ENCODE peak calls at places on chromosomes 6 and 20, in nine cellular contexts. C is CD8-positive, alpha-beta T cell; R is fibroblast of the aortic adventitia; T is nephron progenitor cell; Z is heart left ventricle; I is fibroblast of pulmonary artery; Y is transverse colon; A is HL-60; K is keratinocyte. N is an unnamed sample.

GRCh38 chr6:41373367-41373918 is 38.0 kb downstream of the NCR2 start:
- DNase-seq in Z (no peak), Y (no peak), T (no peak), I (no peak), A (no peak), R (no peak), K (no peak), C (no peak), N (no peak)

GRCh38 chr6:167855825-167856425 is 29.2 kb downstream of the AFDN start:
- DNase-seq in K (peak), C (no peak), T (no peak), Z (no peak), I (peak), A (no peak), Y (no peak), R (peak), N (peak)

GRCh38 chr20:50020283-50020682 is 37.5 kb downstream of the SNAI1 start:
- DNase-seq in K (no peak), A (peak), I (peak), Y (no peak), R (no peak), Z (no peak), C (no peak), T (no peak), N (peak)

GRCh38 chr6:140138311-140138994 is 764.0 kb upstream of the CITED2 start:
- DNase-seq in R (no peak), C (no peak), Z (no peak), I (peak), Y (no peak), T (no peak), K (no peak), A (no peak), N (no peak)

GRCh38 chr6:113318553-113318952 is 538.6 kb upstream of the MARCKS start:
- DNase-seq in Y (no peak), A (no peak), Z (no peak), K (no peak), R (no peak), T (no peak), I (peak), C (no peak), N (no peak)

GRCh38 chr6:110341671-110342304 is 16.4 kb downstream of the METTL24 start:
- DNase-seq in Y (no peak), K (no peak), Z (no peak), A (no peak), R (no peak), T (peak), I (peak), C (no peak), N (no peak)

GRCh38 chr6:111870054-111870750 is 3.0 kb downstream of the FYN start:
- DNase-seq in A (no peak), Y (no peak), R (no peak), T (no peak), Z (no peak), C (no peak), I (no peak), K (no peak), N (no peak)

GRCh38 chr6:156316613-156317012 is 460.6 kb upstream of the ARID1B start:
- DNase-seq in R (no peak), A (no peak), C (no peak), Z (no peak), I (no peak), Y (no peak), T (no peak), K (no peak), N (no peak)

GRCh38 chr6:14757414-14757813 is 488.5 kb upstream of the JARID2 start:
- DNase-seq in Y (no peak), I (no peak), K (no peak), A (no peak), Z (no peak), C (no peak), T (no peak), R (no peak), N (no peak)

GRCh38 chr6:51684038-51684437 is 403.4 kb downstream of the PKHD1 start:
- DNase-seq in Z (no peak), C (no peak), K (no peak), R (no peak), Y (no peak), I (no peak), A (no peak), T (no peak), N (no peak)

GRCh38 chr6:14544689-14545088 is 427.1 kb downstream of the CD83 start:
- DNase-seq in Z (no peak), T (no peak), I (no peak), R (peak), K (no peak), C (no peak), Y (no peak), A (no peak), N (no peak)

GRCh38 chr20:38221041-38221589 is 39.4 kb downstream of the KIAA1755 start:
- DNase-seq in T (peak), K (no peak), C (peak), R (peak), A (peak), I (peak), Y (peak), Z (peak), N (peak)

GRCh38 chr20:36128463-36129176 is 25.9 kb upstream of the EPB41L1 start:
- DNase-seq in Z (no peak), I (peak), R (peak), A (no peak), Y (no peak), C (no peak), T (no peak), K (no peak), N (peak)

GRCh38 chr6:123838612-123839279 is 35.1 kb downstream of the NKAIN2 start:
- DNase-seq in T (no peak), I (no peak), R (no peak), C (no peak), Y (no peak), A (no peak), K (no peak), Z (no peak), N (no peak)

GRCh38 chr6:137950581-137950980 is 83.5 kb downstream of the TNFAIP3 start:
- DNase-seq in Y (no peak), I (no peak), Z (no peak), C (no peak), T (no peak), K (no peak), R (no peak), A (no peak), N (no peak)

GRCh38 chr6:101268541-101268940 is 125.0 kb upstream of the GRIK2 start:
- DNase-seq in Y (no peak), Z (no peak), A (no peak), I (no peak), K (no peak), C (no peak), T (no peak), R (no peak), N (no peak)

GRCh38 chr6:149889321-149889720 is 8.6 kb downstream of the RAET1E start:
- DNase-seq in Y (no peak), K (no peak), I (peak), C (no peak), A (no peak), Z (no peak), R (peak), T (no peak), N (no peak)

GRCh38 chr20:64203037-64203777 is 39.0 kb downstream of the MYT1 start:
- DNase-seq in C (no peak), R (no peak), Z (no peak), A (no peak), Y (no peak), T (no peak), K (no peak), I (no peak), N (no peak)

GRCh38 chr20:51221103-51221502 is 198.2 kb upstream of the KCNG1 start:
- DNase-seq in T (no peak), C (no peak), R (no peak), Z (no peak), A (no peak), I (no peak), Y (no peak), K (no peak), N (no peak)

GRCh38 chr6:147150303-147150702 is 53.9 kb upstream of the STXBP5 start:
- DNase-seq in T (no peak), K (no peak), C (no peak), Z (no peak), A (no peak), Y (no peak), R (no peak), I (no peak), N (no peak)

GRCh38 chr6:1774541-1774940 is 164.8 kb downstream of the FOXC1 start:
- DNase-seq in Z (no peak), R (no peak), I (no peak), A (no peak), K (no peak), C (no peak), Y (no peak), T (no peak), N (no peak)

GRCh38 chr6:136932599-136932998 is 10.5 kb downstream of the SLC35D3 start:
- DNase-seq in K (no peak), Y (no peak), Z (no peak), T (no peak), C (no peak), R (no peak), I (no peak), A (no peak), N (no peak)

GRCh38 chr20:38243617-38244016 is 16.9 kb downstream of the KIAA1755 start:
- DNase-seq in A (peak), Z (no peak), R (no peak), K (no peak), C (no peak), I (no peak), Y (no peak), T (no peak), N (no peak)

GRCh38 chr6:114084327-114084890 is 113.5 kb upstream of the HDAC2 start:
- DNase-seq in Z (no peak), C (no peak), R (no peak), I (no peak), T (no peak), Y (no peak), K (no peak), A (no peak), N (no peak)

GRCh38 chr6:150593119-150593518 is 6.6 kb upstream of the PLEKHG1 start:
- DNase-seq in C (no peak), T (no peak), A (no peak), I (no peak), R (no peak), Y (no peak), K (no peak), Z (no peak), N (no peak)

GRCh38 chr6:1190361-1190760 is 121.5 kb upstream of the FOXQ1 start:
- DNase-seq in Y (no peak), R (peak), A (no peak), T (peak), C (no peak), I (peak), K (no peak), Z (no peak), N (peak)

GRCh38 chr6:150491131-150491795 is 108.4 kb upstream of the PLEKHG1 start:
- DNase-seq in I (peak), T (no peak), C (no peak), K (peak), Y (no peak), R (peak), A (no peak), Z (no peak), N (peak)

GRCh38 chr6:168956884-168957730 is 296.5 kb downstream of the THBS2 start:
- DNase-seq in Z (peak), I (peak), R (peak), Y (peak), A (peak), T (peak), K (peak), C (peak), N (peak)

GRCh38 chr6:16511048-16511660 is 250.1 kb downstream of the ATXN1 start:
- DNase-seq in A (no peak), T (no peak), Y (no peak), I (peak), K (no peak), R (peak), C (no peak), Z (no peak), N (peak)

GRCh38 chr6:107264357-107264831 is 149.1 kb upstream of the BEND3 start:
- DNase-seq in T (no peak), Z (no peak), R (peak), Y (no peak), C (no peak), A (no peak), I (peak), K (no peak), N (peak)

GRCh38 chr6:133644548-133644947 is 244.4 kb upstream of the TCF21 start:
- DNase-seq in K (no peak), T (no peak), A (no peak), R (no peak), I (no peak), Z (no peak), Y (no peak), C (no peak), N (no peak)

GRCh38 chr6:43790031-43790430 is 20.0 kb downstream of the VEGFA start:
- DNase-seq in K (no peak), Z (no peak), R (peak), A (peak), C (no peak), I (peak), T (no peak), Y (no peak), N (no peak)

GRCh38 chr20:34061695-34062094 is 50.3 kb downstream of the EIF2S2 start:
- DNase-seq in Y (no peak), Z (no peak), R (no peak), T (no peak), K (no peak), A (no peak), I (no peak), C (no peak), N (no peak)

GRCh38 chr20:19185083-19185482 is 27.4 kb upstream of the SLC24A3 start:
- DNase-seq in A (no peak), Y (no peak), C (no peak), Z (no peak), R (no peak), T (no peak), I (no peak), K (no peak), N (no peak)
- TF ChIP-seq CTCF in A (no peak), Y (no peak), C (no peak), Z (no peak), R (no peak), T (no peak), I (no peak), K (no peak), N (no peak)

GRCh38 chr6:103672169-103672568 is 1187.5 kb downstream of the HACE1 start:
- DNase-seq in Y (no peak), I (peak), T (no peak), K (no peak), R (no peak), A (no peak), Z (no peak), C (no peak), N (no peak)
- TF ChIP-seq CTCF in Y (no peak), I (no peak), T (peak), K (no peak), R (no peak), A (no peak), Z (no peak), C (no peak), N (no peak)

GRCh38 chr6:119261944-119262284 is 87.6 kb downstream of the MAN1A1 start:
- DNase-seq in I (no peak), Y (no peak), A (no peak), C (no peak), Z (no peak), K (no peak), R (no peak), T (no peak), N (no peak)
- TF ChIP-seq CTCF in I (no peak), Y (no peak), A (no peak), C (no peak), Z (no peak), K (no peak), R (no peak), T (no peak), N (no peak)

DNA sequence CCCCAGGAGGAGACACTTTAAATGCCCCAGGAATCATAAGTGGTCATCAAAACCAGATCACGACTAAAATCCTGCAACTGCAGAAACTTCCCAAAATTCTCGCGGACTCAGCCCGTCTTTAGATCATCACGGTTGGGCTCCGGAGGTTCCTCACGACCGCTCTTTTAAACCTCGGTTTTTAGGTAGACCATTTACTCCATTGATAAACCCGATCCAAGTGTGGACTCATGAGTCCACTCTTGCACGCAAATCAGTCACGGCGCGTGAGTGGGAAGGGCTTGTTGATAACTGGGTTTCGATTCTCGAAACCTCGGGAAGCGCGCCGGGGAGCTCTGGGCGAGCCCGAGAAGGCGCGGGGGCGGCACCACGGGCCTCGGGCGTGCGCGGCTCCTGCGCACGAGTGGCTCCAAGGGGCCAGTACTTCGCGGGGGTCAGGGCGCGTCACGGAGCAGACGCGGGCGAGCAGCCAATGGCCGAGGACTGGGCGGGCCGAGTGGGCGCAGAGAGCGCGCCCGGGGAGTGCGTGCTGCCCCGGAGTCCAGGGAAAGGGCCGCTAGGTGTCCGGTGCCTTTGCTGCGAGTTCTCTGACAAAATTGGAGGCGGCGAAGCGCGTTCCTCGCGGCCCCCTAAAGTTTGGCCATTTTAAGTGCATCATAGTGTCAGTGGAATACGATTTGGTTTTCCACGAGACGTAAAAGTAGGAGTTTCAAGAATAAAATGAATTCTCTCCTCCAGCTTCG is 658 bp upstream of the TENT5A start:
- DNase-seq in I (peak), R (peak), Z (peak), T (peak), A (peak), K (no peak), C (peak), Y (peak), N (peak)
- TF ChIP-seq CTCF in I (peak), R (peak), Z (no peak), T (no peak), A (no peak), K (no peak), C (no peak), Y (no peak), N (no peak)

DNA sequence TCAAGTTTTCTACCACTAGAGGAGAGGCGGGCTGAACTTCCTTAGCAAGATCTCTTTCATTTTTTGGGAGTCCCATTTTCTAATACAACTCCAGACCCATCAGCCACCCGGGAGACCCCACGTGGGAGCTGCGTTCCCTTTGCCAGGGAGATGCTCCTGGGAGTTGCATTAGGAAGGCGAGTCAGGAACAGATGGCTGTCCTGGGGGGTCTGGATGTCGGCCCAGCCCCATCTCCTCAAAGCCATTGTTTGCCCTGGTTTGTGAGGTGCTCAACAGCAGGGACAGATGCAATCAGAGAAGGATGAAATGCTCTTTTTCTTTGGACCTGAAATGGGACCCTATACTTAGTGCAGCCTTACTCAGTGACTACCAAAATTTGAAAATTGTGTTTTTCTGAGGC is 39.4 kb downstream of the CARMIL1 start:
- DNase-seq in I (no peak), Y (no peak), Z (no peak), C (no peak), T (no peak), K (no peak), R (no peak), A (no peak), N (no peak)
- TF ChIP-seq CTCF in I (no peak), Y (no peak), Z (no peak), C (no peak), T (no peak), K (no peak), R (no peak), A (no peak), N (no peak)

DNA sequence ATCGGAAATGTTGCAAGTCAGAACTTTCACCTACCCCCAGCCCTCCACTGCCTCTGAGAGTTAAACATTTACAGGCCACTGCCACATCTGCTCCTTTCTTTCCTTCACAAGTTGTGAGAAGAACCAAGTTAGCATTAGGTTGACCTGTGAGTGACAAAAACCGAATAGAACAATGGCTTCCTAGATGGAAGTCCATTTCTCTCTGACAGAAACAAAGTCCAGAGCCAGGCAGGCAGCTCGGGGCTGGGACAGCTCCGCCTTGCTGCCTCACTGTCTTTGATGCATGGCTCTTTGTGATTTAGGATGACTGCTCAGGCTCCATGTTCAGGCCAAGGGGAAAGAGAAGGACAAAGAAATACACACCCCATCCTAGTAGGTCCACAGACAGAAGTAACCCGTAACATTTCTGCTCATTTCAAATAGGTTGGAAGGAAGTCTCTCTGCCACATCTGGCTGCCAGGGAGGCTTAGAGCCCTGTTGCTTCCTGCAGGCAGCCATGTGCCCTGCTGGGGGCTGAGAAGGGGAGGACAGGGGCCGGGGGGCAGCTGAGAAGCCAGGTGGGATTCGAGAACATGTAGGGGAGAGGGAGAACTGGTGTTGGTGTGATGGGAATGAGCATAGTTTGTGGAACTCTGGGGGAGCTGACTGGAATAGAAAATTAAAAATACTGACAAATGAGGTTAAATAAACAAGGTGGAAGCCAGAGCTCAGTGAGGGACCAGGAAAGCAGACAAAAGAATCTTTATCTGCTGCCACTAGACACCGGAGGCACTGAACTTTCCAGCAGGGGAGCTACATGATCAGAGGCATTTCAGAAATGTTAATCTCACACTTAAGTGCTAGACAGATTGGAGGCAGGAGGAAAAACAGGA is 19.5 kb upstream of the IER3 start:
- DNase-seq in K (no peak), Z (no peak), Y (no peak), A (no peak), I (peak), C (no peak), R (no peak), T (peak), N (no peak)
- TF ChIP-seq CTCF in K (no peak), Z (no peak), Y (no peak), A (no peak), I (peak), C (no peak), R (peak), T (no peak), N (no peak)

DNA sequence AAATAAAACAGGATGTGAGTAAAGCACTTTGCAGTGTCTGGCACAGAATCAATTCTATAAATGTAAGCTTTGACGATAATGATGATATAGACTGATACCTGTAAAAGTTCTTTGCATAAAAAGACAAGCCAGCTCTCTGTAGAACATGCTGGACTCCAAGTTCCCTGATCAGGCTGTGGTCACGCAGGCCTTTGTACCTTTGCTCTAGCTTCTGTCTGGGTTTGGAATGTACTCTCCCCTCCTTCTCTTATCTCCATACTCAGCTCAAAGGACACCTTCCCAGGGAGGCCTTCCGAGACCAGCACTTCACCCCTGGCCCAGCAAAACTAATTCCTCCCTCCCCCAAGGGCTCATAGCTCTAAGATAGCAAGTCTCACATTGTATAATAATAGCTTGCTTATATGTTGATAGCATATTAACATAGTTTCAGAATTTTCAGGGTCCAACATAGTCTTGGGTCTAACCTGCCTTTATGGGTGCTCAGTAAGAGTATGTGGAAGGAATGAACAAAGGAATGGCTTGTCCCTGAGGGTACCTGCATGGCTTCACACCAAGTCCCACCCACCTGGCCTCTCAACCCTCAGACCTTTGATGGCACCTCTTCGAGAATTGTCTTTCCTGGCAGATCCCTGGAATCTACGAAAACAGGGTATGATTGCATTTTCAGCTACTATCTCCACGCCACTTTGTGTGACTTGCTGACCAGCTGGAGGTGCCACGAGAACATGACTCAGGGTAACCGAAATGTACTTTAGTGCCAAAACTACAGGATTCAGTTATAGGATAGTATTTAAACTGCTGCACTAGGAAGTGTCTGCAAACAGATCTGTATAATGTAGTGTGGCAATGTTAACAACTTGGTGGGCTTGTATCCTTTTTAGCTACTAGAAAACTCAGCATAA is 41.7 kb upstream of the PIM1 start:
- DNase-seq in Y (peak), C (no peak), T (no peak), K (no peak), Z (no peak), I (peak), A (no peak), R (peak), N (no peak)
- TF ChIP-seq CTCF in Y (no peak), C (no peak), T (no peak), K (no peak), Z (no peak), I (no peak), A (no peak), R (no peak), N (no peak)